ENCODE peak calls at places on chromosome 14, in eight cellular contexts. I, Z, U, C, H, X, B and R are unnamed samples. For H3K9me3 and H3K4me1, the result is how much of the 10 kb centered on the place peaks cover.

GRCh38 chr14:65164068-65164824 is 61.9 kb upstream of the MAX start:
- DNase-seq in I (no peak), Z (peak), U (no peak), C (peak), H (no peak), X (no peak), B (no peak), R (no peak)

GRCh38 chr14:54722791-54723432 is 156.0 kb downstream of the SAMD4A start:
- DNase-seq in I (no peak), Z (peak), U (no peak), C (no peak), H (no peak), X (no peak), B (no peak), R (no peak)

GRCh38 chr14:30657050-30657449 is 34.9 kb downstream of the SCFD1 start:
- DNase-seq in I (no peak), Z (peak), U (no peak), C (no peak), H (no peak), X (no peak), B (no peak), R (no peak)

GRCh38 chr14:53842938-53843337 is 113.7 kb downstream of the BMP4 start:
- DNase-seq in I (no peak), Z (peak), U (no peak), C (no peak), H (no peak), X (no peak), B (no peak), R (no peak)

GRCh38 chr14:58587271-58587670 is 50.5 kb upstream of the DACT1 start:
- DNase-seq in I (no peak), Z (peak), U (no peak), C (no peak), H (no peak), X (no peak), B (no peak), R (no peak)

GRCh38 chr14:104118006-104118844 is 20.2 kb upstream of the KIF26A start:
- DNase-seq in I (peak), Z (no peak), U (no peak), C (no peak), H (peak), X (peak), B (no peak), R (no peak)

GRCh38 chr14:72902802-72903530 is 9.1 kb upstream of the DPF3 start:
- DNase-seq in I (no peak), Z (peak), U (no peak), C (no peak), H (no peak), X (no peak), B (no peak), R (no peak)

GRCh38 chr14:52703225-52703624 is 3.8 kb upstream of the PSMC6 start:
- DNase-seq in I (no peak), Z (peak), U (no peak), C (peak), H (peak), X (no peak), B (no peak), R (no peak)

GRCh38 chr14:51730094-51730493 is 78.4 kb downstream of the FRMD6 start:
- DNase-seq in I (no peak), Z (no peak), U (no peak), C (no peak), H (no peak), X (no peak), B (no peak), R (no peak)

GRCh38 chr14:101762530-101763101 is 1.1 kb downstream of the PPP2R5C start:
- DNase-seq in I (no peak), Z (no peak), U (no peak), C (no peak), H (no peak), X (no peak), B (no peak), R (no peak)

GRCh38 chr14:52399886-52400599 is 85.9 kb downstream of the PTGER2 start:
- DNase-seq in I (no peak), Z (peak), U (no peak), C (no peak), H (no peak), X (no peak), B (no peak), R (no peak)

GRCh38 chr14:35897616-35898111 is 71.5 kb downstream of the BRMS1L start:
- DNase-seq in I (no peak), Z (no peak), U (no peak), C (no peak), H (no peak), X (no peak), B (no peak), R (no peak)

GRCh38 chr14:55097894-55098560 is 31.0 kb upstream of the LGALS3 start:
- DNase-seq in I (no peak), Z (no peak), U (peak), C (no peak), H (peak), X (no peak), B (peak), R (no peak)

GRCh38 chr14:36981832-36982528 is 190.4 kb downstream of the SLC25A21 start:
- DNase-seq in I (no peak), Z (no peak), U (no peak), C (no peak), H (no peak), X (no peak), B (no peak), R (no peak)

GRCh38 chr14:52926994-52927393 is 23.9 kb downstream of the FERMT2 start:
- DNase-seq in I (no peak), Z (peak), U (no peak), C (no peak), H (no peak), X (no peak), B (no peak), R (no peak)

GRCh38 chr14:100004392-100004791 is 60.8 kb upstream of the EVL start:
- DNase-seq in I (no peak), Z (no peak), U (no peak), C (no peak), H (no peak), X (no peak), B (no peak), R (no peak)
- H3K9me3 ChIP-seq in I (under half), Z (under half), U (under half), C (under half), H (under half), X (under half), B (under half), R (under half)

DNA sequence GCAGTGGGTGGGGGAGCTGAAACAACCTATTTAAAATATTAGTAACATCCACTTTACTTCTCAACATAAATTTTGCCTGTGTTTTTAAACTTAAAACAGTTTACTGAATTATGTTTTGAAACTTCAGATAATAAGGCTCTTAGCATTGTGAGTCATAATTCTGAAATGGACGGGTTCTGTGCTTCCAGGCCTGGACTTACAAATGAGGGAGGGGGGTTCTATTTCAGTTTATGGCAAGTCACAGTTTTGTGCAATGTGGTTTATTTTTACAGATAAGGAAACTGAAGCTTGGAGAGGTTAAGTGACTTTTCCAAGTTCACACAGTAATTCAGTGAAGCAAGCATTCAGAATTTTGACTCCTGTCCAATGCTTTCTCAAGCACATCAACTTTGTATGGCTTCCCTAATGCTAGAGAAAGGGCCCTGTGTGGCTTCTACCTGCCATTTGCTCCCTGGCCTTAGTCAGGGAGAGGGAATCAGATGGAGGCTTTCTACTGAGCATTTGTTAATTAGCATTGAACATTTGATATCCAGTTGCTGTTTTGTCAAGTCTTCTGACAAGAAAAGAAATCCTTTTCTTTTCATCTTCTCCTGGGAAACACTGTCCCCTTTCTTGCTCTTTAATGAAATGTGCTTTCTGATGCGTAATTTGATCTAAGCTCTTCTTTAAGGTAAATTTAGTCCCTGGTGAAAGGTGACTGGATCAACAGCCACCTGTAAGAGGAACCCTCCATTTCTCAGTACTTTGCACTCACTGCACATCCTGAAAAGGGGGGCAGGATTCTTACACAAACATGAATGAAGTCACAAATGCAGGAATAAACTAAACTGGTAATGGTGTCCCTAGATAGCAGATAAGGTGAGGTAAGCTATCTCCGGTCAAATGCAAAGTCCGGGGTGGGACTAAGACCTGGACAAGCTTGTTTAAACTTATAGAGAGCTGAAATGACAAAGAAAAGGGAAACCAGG is 2.5 kb upstream of the SALL2 start:
- DNase-seq in I (no peak), Z (peak), U (no peak), C (no peak), H (no peak), X (no peak), B (no peak), R (no peak)
- H3K27ac ChIP-seq in I (no peak), Z (peak), U (no peak), C (no peak), H (no peak), X (no peak), B (peak), R (no peak)

DNA sequence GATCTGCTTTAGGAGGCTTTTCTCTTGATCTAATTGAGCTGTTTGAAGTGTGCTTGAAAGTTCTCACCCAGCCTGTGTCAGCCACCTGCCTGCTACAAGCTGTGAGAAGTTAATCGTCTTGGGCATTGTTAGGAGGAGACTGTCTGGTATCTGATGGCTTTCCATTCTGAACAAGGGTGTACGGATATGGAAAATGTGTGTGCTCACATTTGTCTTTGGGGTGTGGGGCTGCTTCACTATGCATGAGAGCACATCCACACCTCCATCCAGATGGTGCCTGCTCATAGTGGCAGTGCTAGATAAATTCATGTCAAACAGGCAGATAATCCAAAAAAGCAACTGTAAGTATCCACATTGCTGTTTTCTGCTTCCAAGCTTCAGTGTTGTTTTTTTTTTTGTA is 462.3 kb downstream of the DIO2 start:
- DNase-seq in I (no peak), Z (no peak), U (no peak), C (no peak), H (no peak), X (no peak), B (no peak), R (no peak)
- H3K4me1 ChIP-seq in I (under half), Z (under half), U (under half), C (under half), H (under half), X (under half), B (under half), R (under half)

GRCh38 chr14:79299162-79299561 is 912.1 kb downstream of the DIO2 start:
- DNase-seq in I (no peak), Z (no peak), U (no peak), C (no peak), H (no peak), X (no peak), B (no peak), R (no peak)
- H3K9me3 ChIP-seq in I (under half), Z (under half), U (under half), C (under half), H (under half), X (under half), B (under half), R (under half)

GRCh38 chr14:102901633-102902032 is 20.8 kb upstream of the AMN start:
- DNase-seq in I (no peak), Z (no peak), U (no peak), C (no peak), H (no peak), X (peak), B (no peak), R (no peak)

GRCh38 chr14:102902523-102903247 is 19.8 kb upstream of the AMN start:
- DNase-seq in I (no peak), Z (no peak), U (no peak), C (no peak), H (no peak), X (no peak), B (no peak), R (no peak)

GRCh38 chr14:102900631-102901571 is 21.6 kb upstream of the AMN start:
- DNase-seq in I (no peak), Z (no peak), U (peak), C (no peak), H (no peak), X (peak), B (no peak), R (no peak)

GRCh38 chr14:102903248-102903888 is 19.1 kb upstream of the AMN start:
- DNase-seq in I (no peak), Z (no peak), U (no peak), C (no peak), H (no peak), X (no peak), B (no peak), R (no peak)

GRCh38 chr14:102902086-102902485 is 20.4 kb upstream of the AMN start:
- DNase-seq in I (no peak), Z (no peak), U (no peak), C (no peak), H (no peak), X (peak), B (no peak), R (no peak)
- H3K27ac ChIP-seq in I (no peak), Z (peak), U (peak), C (no peak), H (no peak), X (no peak), B (no peak), R (no peak)

DNA sequence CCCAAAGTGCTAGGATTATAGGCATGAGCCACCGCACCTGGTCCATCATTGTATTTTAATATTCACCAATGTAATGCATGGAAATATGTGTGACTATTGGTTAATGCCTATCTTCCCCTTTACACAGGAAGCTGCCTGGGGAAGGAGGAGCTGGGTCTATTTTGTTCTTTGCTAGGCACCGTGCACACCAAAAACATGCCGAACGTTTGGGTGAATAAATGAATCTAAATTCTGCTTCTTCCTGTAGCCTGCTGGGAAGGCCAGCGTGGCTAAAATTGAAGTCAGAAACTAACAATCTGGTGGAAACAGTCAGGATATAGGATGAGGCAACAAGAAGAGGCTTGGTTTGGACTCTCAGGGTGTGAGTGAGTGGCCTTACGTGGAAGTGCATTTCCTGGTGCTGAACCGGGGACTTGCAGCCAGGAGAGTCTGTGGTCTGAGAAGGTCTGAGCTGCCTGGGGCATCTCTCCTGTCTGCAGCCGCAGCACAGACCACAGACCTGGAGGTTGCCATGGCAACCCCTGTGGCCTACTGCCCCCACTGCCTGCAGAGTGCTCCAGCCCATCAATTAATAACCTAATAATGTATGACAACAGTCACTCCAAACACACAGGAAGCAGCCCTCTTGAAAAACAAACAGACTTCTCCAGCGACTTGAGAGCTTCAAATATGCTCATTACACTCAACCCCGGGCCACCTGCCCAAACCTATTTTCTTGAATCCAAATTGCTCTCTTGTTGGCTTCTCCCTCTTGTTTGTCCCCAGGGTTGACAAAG is 5.5 kb upstream of the GPR68 start:
- DNase-seq in I (no peak), Z (no peak), U (peak), C (no peak), H (no peak), X (peak), B (peak), R (no peak)
- H3K4me1 ChIP-seq in I (under half), Z (under half), U (half or more), C (under half), H (under half), X (under half), B (half or more), R (under half)

GRCh38 chr14:97539884-97540283 is 742.7 kb downstream of the VRK1 start:
- DNase-seq in I (no peak), Z (no peak), U (no peak), C (no peak), H (no peak), X (no peak), B (no peak), R (no peak)

GRCh38 chr14:97544581-97544980 is 747.4 kb downstream of the VRK1 start:
- DNase-seq in I (no peak), Z (no peak), U (no peak), C (no peak), H (no peak), X (no peak), B (no peak), R (no peak)

GRCh38 chr14:97539389-97539786 is 742.2 kb downstream of the VRK1 start:
- DNase-seq in I (no peak), Z (no peak), U (no peak), C (no peak), H (no peak), X (no peak), B (no peak), R (no peak)

GRCh38 chr14:97536421-97536820 is 739.2 kb downstream of the VRK1 start:
- DNase-seq in I (no peak), Z (no peak), U (no peak), C (no peak), H (no peak), X (no peak), B (no peak), R (no peak)

DNA sequence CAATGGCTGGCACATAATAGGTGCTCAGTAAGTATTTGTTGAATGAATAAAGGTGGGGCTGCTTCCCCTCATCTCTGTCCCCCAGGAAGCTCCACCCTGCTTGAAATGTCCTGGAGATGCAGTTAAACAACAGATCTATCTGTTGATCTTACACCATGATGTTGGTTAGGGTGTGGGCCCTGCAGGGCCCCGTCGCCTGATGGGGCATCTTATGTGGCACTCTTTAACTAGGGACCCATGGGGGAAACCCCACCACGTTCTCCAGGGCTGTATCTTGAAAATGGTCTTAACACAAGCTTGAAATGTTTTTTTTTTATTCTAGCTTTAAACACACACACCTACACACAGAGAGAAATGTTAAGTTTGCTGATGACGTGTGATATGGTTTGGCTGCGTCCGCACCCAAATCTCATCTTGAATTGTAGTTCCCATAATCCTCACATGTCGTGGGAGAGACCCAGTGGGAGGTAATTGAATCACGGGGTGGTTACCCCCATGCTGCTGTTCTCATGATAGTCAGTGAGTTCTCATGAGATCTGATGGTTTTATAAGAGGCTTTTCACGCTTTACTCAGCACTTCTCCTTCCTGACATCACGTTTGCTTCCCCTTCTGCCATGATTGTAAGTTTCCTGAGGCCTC is 741.7 kb downstream of the VRK1 start:
- DNase-seq in I (no peak), Z (no peak), U (no peak), C (no peak), H (no peak), X (no peak), B (no peak), R (no peak)
- H3K9me3 ChIP-seq in I (under half), Z (under half), U (under half), C (under half), H (under half), X (under half), B (under half), R (under half)